ENCODE peak calls at places on chromosomes 12 and 14, in five cellular contexts. V, W, P, L and Q are unnamed samples.

GRCh38 chr14:29446971-29447370 is 480.7 kb downstream of the PRKD1 start:
- DNase-seq in P (no peak), L (no peak), W (no peak), V (no peak), Q (no peak)

GRCh38 chr12:120247183-120247582 is 18.3 kb downstream of the PXN start:
- DNase-seq in P (no peak), V (no peak), L (no peak), W (no peak), Q (no peak)

GRCh38 chr14:92513204-92513965 is at the start of gene RIN3:
- DNase-seq in L (peak), W (peak), V (peak), P (peak), Q (peak)

GRCh38 chr14:68971411-68972035 is 7.6 kb downstream of the ACTN1 start:
- DNase-seq in L (no peak), V (no peak), P (no peak), W (no peak), Q (no peak)

GRCh38 chr14:23025181-23025788 is 9.4 kb downstream of the PSMB5 start:
- DNase-seq in V (peak), W (no peak), P (no peak), L (no peak), Q (peak)

GRCh38 chr12:40034712-40035111 is 71.2 kb downstream of the SLC2A13 start:
- DNase-seq in L (no peak), W (no peak), V (no peak), P (peak), Q (peak)

GRCh38 chr12:23354800-23355199 is 594.7 kb downstream of the SOX5 start:
- DNase-seq in V (no peak), W (no peak), L (no peak), P (no peak), Q (no peak)

GRCh38 chr12:52992699-52993557 is 13.3 kb upstream of the EIF4B start:
- DNase-seq in L (no peak), W (no peak), V (peak), P (peak), Q (peak)

DNA sequence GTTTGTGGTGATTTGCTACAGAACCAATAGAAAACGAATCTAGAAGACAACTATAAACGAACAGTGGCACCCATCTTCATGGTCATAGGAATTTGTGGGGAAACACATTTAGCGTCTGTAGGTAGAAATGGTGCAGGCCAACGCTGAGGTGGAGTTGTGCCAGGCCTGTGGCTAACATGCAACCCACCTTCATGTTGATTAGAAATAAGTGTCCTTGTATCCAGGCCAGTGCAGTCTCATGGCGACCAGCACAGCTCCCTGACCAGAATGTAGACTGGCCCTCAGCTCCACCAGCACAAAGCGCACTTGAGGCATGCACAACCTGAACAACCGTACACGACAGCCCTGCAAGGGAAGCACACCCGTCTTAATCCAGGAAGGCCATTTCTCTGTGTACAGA is 187.0 kb downstream of the TMEM132D start:
- DNase-seq in L (no peak), P (no peak), V (no peak), W (no peak), Q (no peak)
- H2BK15ac ChIP-seq in L (no peak), P (no peak), V (no peak), W (no peak), Q (no peak)

GRCh38 chr12:104147346-104147745 is 9.3 kb upstream of the NFYB start:
- DNase-seq in V (no peak), P (no peak), W (no peak), L (no peak), Q (no peak)
- H3K4me3 ChIP-seq in V (no peak), P (no peak), W (no peak), L (no peak), Q (no peak)

GRCh38 chr12:121858662-121859572 is at the start of gene HPD:
- DNase-seq in L (no peak), P (peak), V (peak), W (no peak), Q (peak)
- H2BK15ac ChIP-seq in L (peak), P (no peak), V (peak), W (peak), Q (no peak)

GRCh38 chr12:132179431-132180362 is 35.4 kb downstream of the NOC4L start:
- DNase-seq in W (no peak), L (no peak), V (no peak), P (no peak), Q (no peak)
- H3K4me3 ChIP-seq in W (no peak), L (no peak), V (no peak), P (no peak), Q (no peak)

DNA sequence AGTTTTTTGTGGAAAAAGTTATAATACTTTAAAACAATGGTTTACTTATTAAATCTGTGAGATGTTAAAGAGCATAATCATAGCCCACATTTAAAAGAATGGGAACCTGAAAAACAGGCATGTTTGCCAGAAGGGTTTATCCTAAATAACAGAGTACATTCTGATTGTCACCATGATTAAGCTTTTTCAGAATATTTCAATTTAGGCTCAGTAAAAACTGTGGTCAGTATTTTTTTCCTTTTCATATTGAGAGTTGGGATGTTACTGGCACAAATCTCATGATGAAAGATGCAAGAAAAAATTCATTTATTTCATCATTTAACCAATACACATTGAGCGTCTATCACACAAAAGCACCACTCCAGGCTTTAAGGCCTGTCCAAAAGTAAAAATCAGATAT is 18.6 kb downstream of the EPS8 start:
- DNase-seq in V (no peak), L (no peak), W (no peak), P (no peak), Q (peak)
- H2BK15ac ChIP-seq in V (no peak), L (no peak), W (no peak), P (no peak), Q (no peak)